ENCODE peak calls at places on chromosomes 5 and 9, in five cellular contexts. C, B, D, X and W are unnamed samples.
A peak's percentile ranks its signal among the peaks of the same experiment; 100 is the strongest.

GRCh38 chr5:16502866-16503265 is 37.3 kb upstream of the ZNF622 start:
- DNase-seq in C (no peak), B (no peak), D (no peak), X (no peak), W (no peak)

GRCh38 chr5:139961435-139962157 is 81.5 kb downstream of the NRG2 start:
- DNase-seq in C (no peak), B (no peak), D (no peak), X (no peak), W (no peak)

GRCh38 chr5:150656191-150657132 is 4.6 kb upstream of the MYOZ3 start:
- DNase-seq in C (peak; percentile 38), B (no peak), D (peak; percentile 87), X (peak; percentile 100), W (peak; percentile 79)

GRCh38 chr5:72256536-72256935 is 63.5 kb downstream of the MRPS27 start:
- DNase-seq in C (no peak), B (no peak), D (no peak), X (no peak), W (no peak)

GRCh38 chr9:129650680-129651235 is 8.8 kb upstream of the ASB6 start:
- DNase-seq in C (no peak), B (no peak), D (no peak), X (no peak), W (no peak)

GRCh38 chr5:14237313-14238086 is 94.4 kb downstream of the TRIO start:
- DNase-seq in C (no peak), B (no peak), D (no peak), X (no peak), W (no peak)

GRCh38 chr5:95857185-95857945 is 34.8 kb upstream of the GLRX start:
- DNase-seq in C (no peak), B (no peak), D (no peak), X (no peak), W (no peak)

GRCh38 chr5:176743136-176743827 is 67.1 kb upstream of the UNC5A start:
- DNase-seq in C (no peak), B (no peak), D (no peak), X (peak; percentile 86), W (peak; percentile 10)

GRCh38 chr9:21715408-21715807 is 87.0 kb upstream of the MTAP start:
- DNase-seq in C (no peak), B (no peak), D (no peak), X (no peak), W (no peak)

GRCh38 chr5:56233230-56233629 is at the start of gene ANKRD55:
- DNase-seq in C (peak; percentile 20), B (no peak), D (no peak), X (no peak), W (no peak)

GRCh38 chr5:132873119-132873929 is at the start of gene LEAP2:
- DNase-seq in C (no peak), B (no peak), D (no peak), X (no peak), W (no peak)